ENCODE peak calls at places on chromosomes 7 and 10, in five cellular contexts. V is stimulated activated CD4-positive, alpha-beta T cell treated with anti-CD3 and anti-CD28 coated beads, Interleukin-1b, Interleukin-23, amount 100 ng/mL, for 1 hour; F is activated CD8-positive, alpha-beta memory T cell treated with anti-CD3 and anti-CD28 coated beads for 48 hours; D is iPS-NIHi11; W is breast epithelium. O is an unnamed sample.

GRCh38 chr7:107002131-107002803 is 42.2 kb upstream of the PRKAR2B start:
- DNase-seq in F (no peak), W (no peak), D (no peak), V (no peak), O (no peak)

GRCh38 chr7:69630292-69630691 is 32.0 kb downstream of the AUTS2 start:
- DNase-seq in D (no peak), V (no peak), W (no peak), F (no peak), O (no peak)

GRCh38 chr7:50449881-50450690 is at the start of gene FIGNL1:
- DNase-seq in D (peak; percentile 82), W (peak; percentile 63), V (peak; percentile 67), F (peak; percentile 72), O (no peak)

GRCh38 chr7:81333536-81333935 is 414.7 kb upstream of the SEMA3C start:
- DNase-seq in F (no peak), W (no peak), V (no peak), D (no peak), O (no peak)

GRCh38 chr7:127782550-127783266 is 130.7 kb downstream of the SND1 start:
- DNase-seq in F (no peak), V (no peak), D (no peak), W (no peak), O (no peak)

GRCh38 chr10:117552156-117552620 is 9.6 kb downstream of the EMX2 start:
- DNase-seq in D (no peak), W (no peak), F (no peak), V (no peak), O (no peak)

GRCh38 chr10:128540806-128541739 is 414.9 kb upstream of the MKI67 start:
- DNase-seq in D (peak; percentile 64), V (no peak), F (no peak), W (no peak), O (no peak)

GRCh38 chr7:44277391-44277790 is 48.0 kb downstream of the CAMK2B start:
- DNase-seq in D (no peak), V (no peak), F (no peak), W (no peak), O (peak; percentile 35)

GRCh38 chr10:112475565-112476233 is 28.7 kb downstream of the VTI1A start:
- DNase-seq in D (no peak), W (no peak), V (no peak), F (no peak), O (no peak)

O was measured in ascending aorta.